ENCODE peak calls at places on chromosomes 4 and X, in six cellular contexts. E, J, S, K, D and U are unnamed samples.

GRCh38 chr4:23084559-23085248 is 392.0 kb downstream of the GBA3 start:
- DNase-seq in E (peak; percentile 2), J (no peak), D (no peak), K (no peak), S (no peak), U (no peak)

GRCh38 chr4:14167876-14168510 is 540.5 kb upstream of the BOD1L1 start:
- DNase-seq in K (no peak), D (no peak), S (no peak), J (no peak), E (no peak), U (peak; percentile 45)

GRCh38 chr4:171846232-171846631 is 33.0 kb downstream of the GALNTL6 start:
- DNase-seq in K (peak; percentile 17), S (no peak), D (peak; percentile 56), J (peak; percentile 31), E (peak; percentile 54), U (no peak)

GRCh38 chr4:518569-519083 is 19.6 kb downstream of the PIGG start:
- DNase-seq in D (no peak), S (no peak), J (no peak), E (no peak), K (no peak), U (no peak)

GRCh38 chrX:117871796-117872195 is 244.8 kb downstream of the KLHL13 start:
- DNase-seq in S (no peak), K (no peak), E (no peak), D (no peak), J (no peak), U (no peak)

GRCh38 chrX:96924581-96924980 is 40.9 kb downstream of the RPA4 start:
- DNase-seq in D (no peak), S (no peak), J (no peak), K (no peak), E (no peak), U (no peak)

GRCh38 chrX:103919336-103919682 is 43.1 kb upstream of the TMSB15B start:
- DNase-seq in D (peak; percentile 58), E (peak; percentile 72), S (no peak), K (no peak), J (no peak), U (peak; percentile 51)

GRCh38 chrX:152635941-152636340 is 1.8 kb upstream of the GABRQ start:
- DNase-seq in E (peak; percentile 65), S (no peak), J (peak; percentile 27), K (peak; percentile 31), D (peak; percentile 60), U (peak; percentile 50)

GRCh38 chr4:169033660-169034059 is 23.6 kb upstream of the CBR4 start:
- DNase-seq in E (peak; percentile 54), S (no peak), J (no peak), D (peak; percentile 87), K (peak; percentile 67), U (no peak)
- TF ChIP-seq BHLHE40 in E (no peak), S (no peak), J (no peak), D (no peak), K (no peak), U (no peak)

GRCh38 chr4:138910914-138911336 is 104.7 kb upstream of the NOCT start:
- DNase-seq in D (peak; percentile 40), E (peak; percentile 90), J (peak; percentile 55), S (no peak), K (peak; percentile 48), U (peak; percentile 86)
- TF ChIP-seq BHLHE40 in D (no peak), E (no peak), J (no peak), S (no peak), K (no peak), U (peak; percentile 35)

GRCh38 chr4:146370841-146371240 is 150.9 kb downstream of the SLC10A7 start:
- DNase-seq in K (no peak), E (no peak), D (no peak), J (no peak), S (no peak), U (peak; percentile 37)

GRCh38 chr4:146371812-146372211 is 149.9 kb downstream of the SLC10A7 start:
- DNase-seq in K (no peak), D (no peak), J (no peak), E (no peak), S (no peak), U (no peak)

GRCh38 chr4:146368209-146368608 is 153.5 kb downstream of the SLC10A7 start:
- DNase-seq in K (no peak), J (no peak), D (no peak), S (no peak), E (no peak), U (no peak)

GRCh38 chr4:146367347-146367746 is 153.0 kb downstream of the REELD1 start:
- DNase-seq in S (no peak), E (no peak), D (no peak), J (no peak), K (no peak), U (no peak)

DNA sequence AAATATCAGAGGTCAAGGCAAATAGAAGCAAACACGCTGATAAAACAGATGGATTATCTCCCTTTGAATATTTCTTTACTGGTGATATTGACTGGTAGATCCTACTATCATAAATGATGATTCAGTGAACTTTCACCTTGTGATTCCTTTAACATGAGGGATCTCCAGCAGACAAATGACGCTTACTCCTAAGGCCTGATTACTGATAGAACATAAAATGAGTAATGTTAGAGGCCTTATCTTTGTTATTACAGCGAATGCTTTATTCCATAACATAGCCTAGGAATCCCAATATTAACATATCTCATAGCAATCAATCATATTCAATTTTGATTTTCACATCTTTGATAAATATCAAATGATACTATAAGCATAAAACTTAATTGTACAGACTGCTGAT is 152.3 kb downstream of the SLC10A7 start:
- DNase-seq in E (no peak), S (no peak), D (no peak), K (no peak), J (no peak), U (no peak)
- TF ChIP-seq BHLHE40 in E (no peak), S (no peak), D (no peak), K (no peak), J (no peak), U (no peak)

GRCh38 chr4:153781717-153782416 is 7.0 kb downstream of the SFRP2 start:
- DNase-seq in D (peak; percentile 53), J (no peak), E (no peak), K (no peak), S (no peak), U (peak; percentile 16)
- TF ChIP-seq BHLHE40 in D (no peak), J (no peak), E (no peak), K (no peak), S (no peak), U (no peak)

DNA sequence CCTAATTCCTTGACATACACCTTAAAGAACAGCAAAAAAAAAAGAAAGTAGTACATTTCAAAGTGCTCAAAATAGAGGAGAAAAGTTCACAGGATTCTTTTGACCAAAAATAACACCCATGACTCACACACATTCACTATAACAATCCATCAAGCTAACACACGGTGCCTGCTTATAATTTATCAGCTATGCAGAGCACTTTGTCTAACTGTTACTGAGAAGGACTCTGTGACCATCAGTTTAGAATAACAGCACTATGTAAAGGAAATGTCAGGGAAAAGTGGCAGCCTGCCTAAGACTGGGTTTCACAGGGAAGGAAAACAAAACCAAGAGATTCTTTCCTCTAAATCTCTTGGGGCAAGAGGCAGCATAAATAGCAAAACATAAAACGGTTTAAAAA is 54.8 kb downstream of the CCDC149 start:
- DNase-seq in K (no peak), S (no peak), J (no peak), E (no peak), D (no peak), U (peak; percentile 78)
- TF ChIP-seq BHLHE40 in K (no peak), S (no peak), J (no peak), E (no peak), D (no peak), U (no peak)